ENCODE peak calls at places on chromosomes 6 and 20, in four cellular contexts. P is AG09309, S is foreskin keratinocyte, I is IMR-90. O is an unnamed sample.

GRCh38 chr6:5943591-5943990 is 63.1 kb downstream of the NRN1 start:
- DNase-seq in P (no peak), S (no peak), I (no peak), O (no peak)

GRCh38 chr6:121305957-121306607 is 28.2 kb downstream of the TBC1D32 start:
- DNase-seq in P (no peak), S (peak; percentile 37), I (peak; percentile 25), O (no peak)

GRCh38 chr6:148358196-148358785 is 15.7 kb downstream of the SASH1 start:
- DNase-seq in P (no peak), S (no peak), I (peak; percentile 49), O (no peak)

GRCh38 chr6:135853227-135853626 is 1.7 kb downstream of the PDE7B start:
- DNase-seq in P (no peak), S (no peak), I (peak; percentile 41), O (no peak)

GRCh38 chr6:11179978-11180303 is 52.5 kb downstream of the NEDD9 start:
- DNase-seq in P (no peak), S (no peak), I (no peak), O (no peak)

GRCh38 chr6:108781419-108782110 is 66.7 kb upstream of the ARMC2 start:
- DNase-seq in P (no peak), S (no peak), I (peak; percentile 12), O (no peak)

GRCh38 chr6:55953384-55953783 is 78.0 kb upstream of the BMP5 start:
- DNase-seq in P (peak; percentile 52), S (peak; percentile 41), I (peak; percentile 74), O (no peak)

GRCh38 chr20:44678247-44678646 is 26.7 kb upstream of the ADA start:
- DNase-seq in P (no peak), S (peak; percentile 60), I (no peak), O (no peak)

GRCh38 chr20:23060629-23061028 is 11.2 kb upstream of the THBD start:
- DNase-seq in P (no peak), S (no peak), I (no peak), O (no peak)

GRCh38 chr20:4064118-4064962 is 49.0 kb upstream of the RNF24 start:
- DNase-seq in P (peak; percentile 70), S (peak; percentile 70), I (peak; percentile 93), O (peak; percentile 61)

GRCh38 chr6:137351890-137352289 is 132.7 kb upstream of the IFNGR1 start:
- DNase-seq in P (no peak), S (no peak), I (peak; percentile 79), O (no peak)

GRCh38 chr6:41693866-41694265 is 41.5 kb downstream of the TFEB start:
- DNase-seq in P (no peak), S (no peak), I (no peak), O (no peak)

GRCh38 chr6:16057411-16057810 is 71.5 kb upstream of the MYLIP start:
- DNase-seq in P (no peak), S (peak; percentile 82), I (no peak), O (no peak)

GRCh38 chr20:33130553-33130952 is 37.4 kb upstream of the BPIFA2 start:
- DNase-seq in P (peak; percentile 80), S (no peak), I (no peak), O (no peak)

GRCh38 chr6:72733045-72733444 is 111.2 kb downstream of the KCNQ5 start:
- DNase-seq in P (no peak), S (no peak), I (no peak), O (no peak)

GRCh38 chr6:16239798-16240123 is 1.4 kb downstream of the GMPR start:
- DNase-seq in P (no peak), S (no peak), I (peak; percentile 49), O (no peak)

DNA sequence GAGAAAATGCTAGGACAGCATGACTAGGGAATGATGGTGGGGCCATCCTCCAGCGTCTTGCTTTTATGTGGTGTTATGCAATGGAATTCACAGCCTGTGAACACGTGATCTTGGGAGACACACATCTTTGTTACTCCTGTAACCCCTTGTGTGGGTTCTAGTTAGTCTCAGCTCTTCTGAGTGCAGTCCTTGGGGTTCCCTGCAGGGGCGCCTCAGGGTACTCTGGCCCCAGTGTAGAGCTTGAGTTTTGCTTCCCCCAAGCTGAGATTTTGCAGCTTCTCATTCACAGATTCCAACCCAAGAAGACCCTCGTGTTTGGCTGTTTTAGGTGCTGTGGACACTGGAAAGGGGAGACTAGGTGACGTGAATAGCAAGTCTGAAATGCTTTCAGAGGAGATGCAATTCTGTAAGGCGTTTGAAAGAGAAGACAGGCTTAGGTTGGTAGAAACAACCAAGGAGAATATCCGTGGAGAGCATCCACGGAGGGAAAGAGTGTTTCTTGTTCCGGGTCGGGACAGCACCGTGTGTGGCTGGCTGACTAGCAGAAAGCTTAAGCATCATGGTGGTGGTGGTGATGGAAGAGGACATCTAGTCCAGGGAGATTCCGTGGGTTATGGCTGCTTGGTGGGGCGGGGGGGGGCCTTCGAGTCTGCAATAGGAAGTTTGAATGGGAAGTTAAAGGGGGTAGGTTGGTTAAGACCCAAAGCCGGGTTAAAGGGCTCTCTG is 30.1 kb downstream of the DUSP22 start:
- DNase-seq in P (no peak), S (no peak), I (no peak), O (no peak)
- TF ChIP-seq CTCF in P (no peak), S (no peak), I (no peak), O (no peak)

DNA sequence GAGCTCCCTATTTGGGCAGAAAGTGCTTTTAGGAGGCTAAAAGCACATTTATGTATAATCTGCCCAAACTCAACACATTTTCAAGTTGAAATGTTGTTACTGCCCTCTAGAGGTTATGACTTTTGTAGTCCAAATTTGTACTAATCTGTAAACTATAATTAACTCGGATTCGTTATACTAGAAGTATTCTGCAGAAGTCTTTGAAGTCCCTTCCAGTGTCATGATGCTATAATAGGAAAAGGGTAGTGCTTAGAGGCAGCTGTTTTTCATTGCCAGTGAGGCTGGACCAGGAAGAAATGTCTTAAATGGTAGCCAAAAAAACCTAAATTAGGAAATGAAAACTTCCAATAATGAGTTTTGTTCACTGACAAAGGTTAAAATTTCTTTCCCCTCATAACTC is 44.8 kb upstream of the EMILIN3 start:
- DNase-seq in P (no peak), S (no peak), I (peak; percentile 28), O (no peak)
- TF ChIP-seq CTCF in P (peak; percentile 38), S (peak; percentile 70), I (peak; percentile 45), O (peak; percentile 23)

DNA sequence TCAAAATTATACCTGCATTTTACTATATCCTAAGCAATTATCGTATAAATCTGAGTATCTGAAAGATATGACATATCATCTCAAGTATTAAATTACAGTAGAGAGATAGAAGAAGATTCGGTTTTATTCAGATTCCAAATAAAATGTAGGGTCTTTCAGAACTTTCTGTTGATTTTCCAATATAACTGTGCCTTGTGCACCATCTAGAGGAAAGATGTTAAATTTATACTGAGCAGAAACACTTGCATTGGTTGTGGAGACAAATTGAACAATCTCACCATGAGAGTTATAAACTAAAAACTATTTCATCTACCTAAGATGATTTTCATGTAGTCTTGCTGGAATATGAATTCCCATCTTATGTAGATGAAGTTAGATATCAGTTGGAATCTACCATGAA is 26.8 kb upstream of the HSF2 start:
- DNase-seq in P (no peak), S (no peak), I (peak; percentile 6), O (no peak)
- TF ChIP-seq CTCF in P (no peak), S (peak; percentile 44), I (peak; percentile 21), O (no peak)

GRCh38 chr6:139905404-139906052 is 531.1 kb upstream of the CITED2 start:
- DNase-seq in P (no peak), S (no peak), I (no peak), O (no peak)
- TF ChIP-seq CTCF in P (no peak), S (no peak), I (no peak), O (no peak)

DNA sequence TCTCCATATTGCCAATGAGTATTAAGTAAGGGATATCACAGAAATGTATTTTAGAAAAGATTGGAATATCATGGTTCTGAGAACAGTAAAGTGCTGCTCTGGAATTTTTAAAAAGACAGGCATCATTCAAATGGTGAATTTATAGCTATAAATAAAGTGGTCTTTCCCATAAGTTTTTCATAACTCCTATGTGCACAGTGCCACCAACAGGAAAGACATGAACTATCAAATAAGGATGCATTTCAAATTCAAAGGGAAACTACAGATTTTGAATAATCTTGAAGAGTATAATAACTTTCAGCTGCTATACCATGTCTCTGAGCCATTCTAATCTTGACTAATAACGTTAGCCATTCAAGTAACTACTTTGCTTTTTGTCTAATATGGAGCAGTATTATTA is 456.8 kb upstream of the GJE1 start:
- DNase-seq in P (no peak), S (peak; percentile 7), I (peak; percentile 27), O (no peak)
- TF ChIP-seq CTCF in P (peak; percentile 41), S (peak; percentile 52), I (peak; percentile 48), O (no peak)

GRCh38 chr20:17678886-17679285 is 3.2 kb downstream of the RRBP1 start:
- DNase-seq in P (no peak), S (no peak), I (no peak), O (no peak)

GRCh38 chr20:17675519-17676377 is 6.3 kb downstream of the RRBP1 start:
- DNase-seq in P (no peak), S (no peak), I (no peak), O (no peak)

GRCh38 chr20:17678295-17678694 is 3.7 kb downstream of the RRBP1 start:
- DNase-seq in P (no peak), S (no peak), I (no peak), O (no peak)

GRCh38 chr20:17676378-17676759 is 5.7 kb downstream of the RRBP1 start:
- DNase-seq in P (no peak), S (no peak), I (no peak), O (no peak)

GRCh38 chr20:17676942-17677341 is 5.1 kb downstream of the RRBP1 start:
- DNase-seq in P (no peak), S (no peak), I (peak; percentile 39), O (no peak)
- TF ChIP-seq CTCF in P (no peak), S (no peak), I (no peak), O (no peak)

GRCh38 chr20:688809-689208 is 13.2 kb upstream of the SCRT2 start:
- DNase-seq in P (no peak), S (no peak), I (peak; percentile 2), O (no peak)
- TF ChIP-seq CTCF in P (no peak), S (no peak), I (no peak), O (no peak)

GRCh38 chr20:6381887-6382286 is 259.1 kb upstream of the FERMT1 start:
- DNase-seq in P (no peak), S (peak; percentile 29), I (peak; percentile 44), O (no peak)
- TF ChIP-seq CTCF in P (no peak), S (peak; percentile 69), I (peak; percentile 56), O (peak; percentile 73)

GRCh38 chr20:49380245-49380875 is 102.1 kb downstream of the KCNB1 start:
- DNase-seq in P (no peak), S (no peak), I (no peak), O (no peak)
- TF ChIP-seq CTCF in P (no peak), S (no peak), I (no peak), O (no peak)